ENCODE peak calls at places on chromosomes 16 and 17, in nine cellular contexts. One of them, this sample, is unnamed.
A peak's percentile ranks its signal among the peaks of the same experiment; 100 is the strongest.

GRCh38 chr17:694239-694638 is 20.4 kb downstream of the VPS53 start:
- DNase-seq in heart right ventricle: no peak
- DNase-seq in brain microvascular endothelial cell: peak; percentile 96
- DNase-seq in fibroblast of lung: peak; percentile 89
- DNase-seq in spleen: no peak
- DNase-seq in foreskin fibroblast: peak; percentile 93
- DNase-seq in Calu3: no peak
- DNase-seq in GM13976: no peak
- DNase-seq in epithelial cell of proximal tubule: peak; percentile 86
- DNase-seq in this sample: no peak

GRCh38 chr17:65039349-65039988 is 17.1 kb downstream of the GNA13 start:
- DNase-seq in Calu3: no peak
- DNase-seq in GM13976: peak; percentile 61
- DNase-seq in epithelial cell of proximal tubule: no peak
- DNase-seq in heart right ventricle: no peak
- DNase-seq in fibroblast of lung: no peak
- DNase-seq in spleen: no peak
- DNase-seq in foreskin fibroblast: no peak
- DNase-seq in brain microvascular endothelial cell: no peak
- DNase-seq in this sample: no peak

GRCh38 chr17:15398291-15398690 is 56.9 kb upstream of the TEKT3 start:
- DNase-seq in epithelial cell of proximal tubule: no peak
- DNase-seq in fibroblast of lung: peak; percentile 32
- DNase-seq in GM13976: no peak
- DNase-seq in heart right ventricle: no peak
- DNase-seq in Calu3: no peak
- DNase-seq in foreskin fibroblast: peak; percentile 82
- DNase-seq in spleen: no peak
- DNase-seq in brain microvascular endothelial cell: no peak
- DNase-seq in this sample: no peak

GRCh38 chr16:24993722-24994686 is 21.2 kb downstream of the ARHGAP17 start:
- DNase-seq in brain microvascular endothelial cell: peak; percentile 91
- DNase-seq in heart right ventricle: no peak
- DNase-seq in spleen: no peak
- DNase-seq in epithelial cell of proximal tubule: peak; percentile 77
- DNase-seq in fibroblast of lung: peak; percentile 90
- DNase-seq in GM13976: no peak
- DNase-seq in Calu3: peak; percentile 50
- DNase-seq in foreskin fibroblast: peak; percentile 93
- DNase-seq in this sample: no peak

GRCh38 chr16:57531253-57531575 is 5.2 kb downstream of the CCDC102A start:
- DNase-seq in foreskin fibroblast: no peak
- DNase-seq in fibroblast of lung: no peak
- DNase-seq in epithelial cell of proximal tubule: no peak
- DNase-seq in GM13976: peak; percentile 12
- DNase-seq in heart right ventricle: no peak
- DNase-seq in Calu3: no peak
- DNase-seq in spleen: no peak
- DNase-seq in brain microvascular endothelial cell: no peak
- DNase-seq in this sample: no peak

GRCh38 chr17:62919388-62919787 is 46.6 kb upstream of the TANC2 start:
- DNase-seq in epithelial cell of proximal tubule: no peak
- DNase-seq in heart right ventricle: no peak
- DNase-seq in fibroblast of lung: peak; percentile 46
- DNase-seq in spleen: no peak
- DNase-seq in brain microvascular endothelial cell: peak; percentile 77
- DNase-seq in Calu3: no peak
- DNase-seq in foreskin fibroblast: peak; percentile 49
- DNase-seq in GM13976: no peak
- DNase-seq in this sample: no peak

GRCh38 chr17:66576473-66576872 is 258.4 kb upstream of the CACNG5 start:
- DNase-seq in foreskin fibroblast: no peak
- DNase-seq in fibroblast of lung: peak; percentile 59
- DNase-seq in heart right ventricle: no peak
- DNase-seq in epithelial cell of proximal tubule: no peak
- DNase-seq in GM13976: no peak
- DNase-seq in Calu3: no peak
- DNase-seq in brain microvascular endothelial cell: no peak
- DNase-seq in spleen: no peak
- DNase-seq in this sample: no peak

GRCh38 chr16:27377666-27378485 is 24.1 kb upstream of the IL21R start:
- DNase-seq in brain microvascular endothelial cell: no peak
- DNase-seq in epithelial cell of proximal tubule: no peak
- DNase-seq in spleen: peak; percentile 33
- DNase-seq in heart right ventricle: no peak
- DNase-seq in GM13976: peak; percentile 47
- DNase-seq in foreskin fibroblast: no peak
- DNase-seq in Calu3: no peak
- DNase-seq in fibroblast of lung: no peak
- DNase-seq in this sample: peak; percentile 8

GRCh38 chr17:76556759-76557367 is 17.0 kb downstream of the PRCD start:
- DNase-seq in foreskin fibroblast: peak; percentile 51
- DNase-seq in heart right ventricle: no peak
- DNase-seq in epithelial cell of proximal tubule: no peak
- DNase-seq in GM13976: peak; percentile 59
- DNase-seq in fibroblast of lung: peak; percentile 66
- DNase-seq in Calu3: no peak
- DNase-seq in spleen: no peak
- DNase-seq in brain microvascular endothelial cell: no peak
- DNase-seq in this sample: peak; percentile 48

GRCh38 chr17:76560877-76561221 is 21.0 kb downstream of the PRCD start:
- DNase-seq in Calu3: no peak
- DNase-seq in foreskin fibroblast: no peak
- DNase-seq in spleen: no peak
- DNase-seq in brain microvascular endothelial cell: no peak
- DNase-seq in fibroblast of lung: no peak
- DNase-seq in GM13976: no peak
- DNase-seq in epithelial cell of proximal tubule: no peak
- DNase-seq in heart right ventricle: no peak
- DNase-seq in this sample: no peak

GRCh38 chr17:76558210-76559095 is 18.6 kb downstream of the PRCD start:
- DNase-seq in heart right ventricle: no peak
- DNase-seq in Calu3: no peak
- DNase-seq in foreskin fibroblast: peak; percentile 50
- DNase-seq in spleen: no peak
- DNase-seq in fibroblast of lung: peak; percentile 55
- DNase-seq in epithelial cell of proximal tubule: no peak
- DNase-seq in brain microvascular endothelial cell: no peak
- DNase-seq in GM13976: no peak
- DNase-seq in this sample: no peak

GRCh38 chr17:76560036-76560876 is 20.4 kb downstream of the PRCD start:
- DNase-seq in GM13976: no peak
- DNase-seq in epithelial cell of proximal tubule: no peak
- DNase-seq in brain microvascular endothelial cell: no peak
- DNase-seq in foreskin fibroblast: no peak
- DNase-seq in heart right ventricle: no peak
- DNase-seq in fibroblast of lung: no peak
- DNase-seq in spleen: no peak
- DNase-seq in Calu3: no peak
- DNase-seq in this sample: no peak

GRCh38 chr17:76557368-76558209 is 17.7 kb downstream of the PRCD start:
- DNase-seq in epithelial cell of proximal tubule: peak; percentile 76
- DNase-seq in spleen: peak; percentile 97
- DNase-seq in brain microvascular endothelial cell: peak; percentile 94
- DNase-seq in Calu3: peak; percentile 97
- DNase-seq in fibroblast of lung: peak; percentile 98
- DNase-seq in GM13976: peak; percentile 93
- DNase-seq in foreskin fibroblast: peak; percentile 98
- DNase-seq in heart right ventricle: peak; percentile 91
- DNase-seq in this sample: peak; percentile 86
- TF ChIP-seq CTCF in epithelial cell of proximal tubule: peak; percentile 47
- TF ChIP-seq CTCF in spleen: peak; percentile 80
- TF ChIP-seq CTCF in brain microvascular endothelial cell: peak; percentile 81
- TF ChIP-seq CTCF in Calu3: peak; percentile 69
- TF ChIP-seq CTCF in fibroblast of lung: peak; percentile 45
- TF ChIP-seq CTCF in GM13976: peak; percentile 45
- TF ChIP-seq CTCF in foreskin fibroblast: peak; percentile 53
- TF ChIP-seq CTCF in heart right ventricle: peak; percentile 52
- TF ChIP-seq CTCF in this sample: no peak

GRCh38 chr17:79211061-79211770 is 136.6 kb downstream of the ENGASE start:
- DNase-seq in fibroblast of lung: no peak
- DNase-seq in Calu3: no peak
- DNase-seq in epithelial cell of proximal tubule: no peak
- DNase-seq in GM13976: no peak
- DNase-seq in heart right ventricle: no peak
- DNase-seq in spleen: no peak
- DNase-seq in brain microvascular endothelial cell: no peak
- DNase-seq in foreskin fibroblast: no peak
- DNase-seq in this sample: no peak

GRCh38 chr17:79213305-79213704 is 138.7 kb downstream of the ENGASE start:
- DNase-seq in heart right ventricle: no peak
- DNase-seq in brain microvascular endothelial cell: no peak
- DNase-seq in Calu3: no peak
- DNase-seq in spleen: no peak
- DNase-seq in foreskin fibroblast: no peak
- DNase-seq in fibroblast of lung: no peak
- DNase-seq in epithelial cell of proximal tubule: no peak
- DNase-seq in GM13976: no peak
- DNase-seq in this sample: no peak

GRCh38 chr17:79214459-79214858 is 139.8 kb downstream of the ENGASE start:
- DNase-seq in GM13976: no peak
- DNase-seq in foreskin fibroblast: no peak
- DNase-seq in heart right ventricle: no peak
- DNase-seq in Calu3: no peak
- DNase-seq in fibroblast of lung: no peak
- DNase-seq in spleen: no peak
- DNase-seq in brain microvascular endothelial cell: no peak
- DNase-seq in epithelial cell of proximal tubule: no peak
- DNase-seq in this sample: no peak

GRCh38 chr17:79214940-79215604 is 140.4 kb downstream of the ENGASE start:
- DNase-seq in brain microvascular endothelial cell: no peak
- DNase-seq in fibroblast of lung: no peak
- DNase-seq in epithelial cell of proximal tubule: no peak
- DNase-seq in GM13976: no peak
- DNase-seq in Calu3: no peak
- DNase-seq in heart right ventricle: no peak
- DNase-seq in spleen: no peak
- DNase-seq in foreskin fibroblast: no peak
- DNase-seq in this sample: no peak

GRCh38 chr17:79212150-79213087 is 137.8 kb downstream of the ENGASE start:
- DNase-seq in fibroblast of lung: no peak
- DNase-seq in epithelial cell of proximal tubule: no peak
- DNase-seq in Calu3: no peak
- DNase-seq in spleen: no peak
- DNase-seq in GM13976: no peak
- DNase-seq in heart right ventricle: no peak
- DNase-seq in foreskin fibroblast: no peak
- DNase-seq in brain microvascular endothelial cell: no peak
- DNase-seq in this sample: no peak
- TF ChIP-seq CTCF in fibroblast of lung: no peak
- TF ChIP-seq CTCF in epithelial cell of proximal tubule: no peak
- TF ChIP-seq CTCF in Calu3: no peak
- TF ChIP-seq CTCF in spleen: no peak
- TF ChIP-seq CTCF in GM13976: no peak
- TF ChIP-seq CTCF in heart right ventricle: no peak
- TF ChIP-seq CTCF in foreskin fibroblast: no peak
- TF ChIP-seq CTCF in brain microvascular endothelial cell: no peak
- TF ChIP-seq CTCF in this sample: no peak

GRCh38 chr17:49257296-49257695 is 26.7 kb upstream of the PHOSPHO1 start:
- DNase-seq in foreskin fibroblast: no peak
- DNase-seq in heart right ventricle: no peak
- DNase-seq in epithelial cell of proximal tubule: no peak
- DNase-seq in brain microvascular endothelial cell: no peak
- DNase-seq in Calu3: no peak
- DNase-seq in GM13976: no peak
- DNase-seq in fibroblast of lung: no peak
- DNase-seq in spleen: no peak
- DNase-seq in this sample: no peak

GRCh38 chr17:49252148-49252682 is 21.6 kb upstream of the PHOSPHO1 start:
- DNase-seq in Calu3: no peak
- DNase-seq in epithelial cell of proximal tubule: no peak
- DNase-seq in GM13976: no peak
- DNase-seq in spleen: peak; percentile 83
- DNase-seq in heart right ventricle: no peak
- DNase-seq in fibroblast of lung: peak; percentile 31
- DNase-seq in brain microvascular endothelial cell: peak; percentile 7
- DNase-seq in foreskin fibroblast: peak; percentile 55
- DNase-seq in this sample: no peak

GRCh38 chr17:49249890-49250522 is 19.4 kb upstream of the PHOSPHO1 start:
- DNase-seq in epithelial cell of proximal tubule: no peak
- DNase-seq in spleen: no peak
- DNase-seq in brain microvascular endothelial cell: no peak
- DNase-seq in GM13976: no peak
- DNase-seq in fibroblast of lung: no peak
- DNase-seq in heart right ventricle: no peak
- DNase-seq in foreskin fibroblast: no peak
- DNase-seq in Calu3: no peak
- DNase-seq in this sample: no peak

GRCh38 chr17:49249292-49249794 is 18.8 kb upstream of the PHOSPHO1 start:
- DNase-seq in epithelial cell of proximal tubule: no peak
- DNase-seq in Calu3: peak; percentile 70
- DNase-seq in spleen: no peak
- DNase-seq in heart right ventricle: peak; percentile 60
- DNase-seq in GM13976: no peak
- DNase-seq in fibroblast of lung: peak; percentile 45
- DNase-seq in brain microvascular endothelial cell: no peak
- DNase-seq in foreskin fibroblast: peak; percentile 52
- DNase-seq in this sample: no peak

GRCh38 chr17:49254066-49254465 is 23.5 kb upstream of the PHOSPHO1 start:
- DNase-seq in Calu3: no peak
- DNase-seq in spleen: no peak
- DNase-seq in fibroblast of lung: no peak
- DNase-seq in epithelial cell of proximal tubule: no peak
- DNase-seq in foreskin fibroblast: no peak
- DNase-seq in GM13976: no peak
- DNase-seq in heart right ventricle: no peak
- DNase-seq in brain microvascular endothelial cell: no peak
- DNase-seq in this sample: no peak
- TF ChIP-seq CTCF in Calu3: no peak
- TF ChIP-seq CTCF in spleen: no peak
- TF ChIP-seq CTCF in fibroblast of lung: no peak
- TF ChIP-seq CTCF in epithelial cell of proximal tubule: no peak
- TF ChIP-seq CTCF in foreskin fibroblast: no peak
- TF ChIP-seq CTCF in GM13976: no peak
- TF ChIP-seq CTCF in heart right ventricle: no peak
- TF ChIP-seq CTCF in brain microvascular endothelial cell: no peak
- TF ChIP-seq CTCF in this sample: no peak

DNA sequence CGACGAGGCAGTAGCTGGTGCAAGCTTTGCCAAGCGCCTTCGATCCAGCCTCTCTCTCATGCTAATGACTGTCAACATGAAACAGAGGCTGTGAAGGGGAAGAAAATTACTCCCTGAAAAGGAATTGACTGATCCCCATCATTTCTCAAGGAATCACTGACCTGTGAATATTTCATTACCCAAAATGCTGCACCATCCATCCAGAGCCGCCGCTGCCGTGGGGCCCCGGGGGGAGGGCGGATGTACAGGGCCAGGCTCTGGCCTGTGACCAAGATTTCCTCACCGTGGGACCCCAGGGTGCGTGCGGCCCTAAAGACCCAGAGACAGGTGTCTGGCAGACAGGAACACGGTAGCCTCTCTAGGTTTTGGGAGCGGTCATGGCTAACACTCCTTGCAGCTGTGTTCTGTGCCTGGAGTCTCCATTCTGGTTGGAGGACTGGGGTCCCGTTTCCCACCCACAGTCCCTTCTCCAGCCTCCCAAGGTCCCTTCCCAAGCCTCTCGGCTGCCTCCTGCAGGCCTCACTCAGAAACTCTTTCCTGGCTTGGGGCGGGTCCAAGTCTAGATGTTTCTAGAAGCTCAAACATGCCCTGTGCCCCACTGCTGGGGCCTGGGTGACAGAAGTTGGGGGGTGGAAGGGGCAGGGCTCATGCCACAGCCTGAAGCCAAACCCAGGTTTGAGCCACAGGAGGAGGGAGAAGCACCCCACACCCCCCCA is 73.3 kb downstream of the ENGASE start:
- DNase-seq in GM13976: no peak
- DNase-seq in spleen: no peak
- DNase-seq in epithelial cell of proximal tubule: no peak
- DNase-seq in heart right ventricle: no peak
- DNase-seq in foreskin fibroblast: no peak
- DNase-seq in fibroblast of lung: no peak
- DNase-seq in Calu3: no peak
- DNase-seq in brain microvascular endothelial cell: no peak
- DNase-seq in this sample: no peak
- TF ChIP-seq CTCF in GM13976: no peak
- TF ChIP-seq CTCF in spleen: no peak
- TF ChIP-seq CTCF in epithelial cell of proximal tubule: no peak
- TF ChIP-seq CTCF in heart right ventricle: no peak
- TF ChIP-seq CTCF in foreskin fibroblast: no peak
- TF ChIP-seq CTCF in fibroblast of lung: no peak
- TF ChIP-seq CTCF in Calu3: no peak
- TF ChIP-seq CTCF in brain microvascular endothelial cell: no peak
- TF ChIP-seq CTCF in this sample: no peak

This sample was measured in natural killer cell.